ENCODE peak calls at places on chromosomes 11 and 22, in four cellular contexts. L is ovary, F is astrocyte, O is colonic mucosa. C is an unnamed sample.

GRCh38 chr11:68043349-68044144 is 4.7 kb downstream of the TCIRG1 start:
- DNase-seq in L (peak), F (peak), O (no peak), C (no peak)

GRCh38 chr11:86067230-86068137 is 1.4 kb downstream of the PICALM start:
- DNase-seq in L (no peak), F (no peak), O (peak), C (no peak)

GRCh38 chr11:3036419-3036818 is 20.8 kb downstream of the CARS1 start:
- DNase-seq in L (no peak), F (no peak), O (no peak), C (no peak)

GRCh38 chr11:58513747-58514367 is 6.0 kb upstream of the OR5B21 start:
- DNase-seq in L (no peak), F (peak), O (peak), C (peak)

GRCh38 chr11:76510060-76511047 is 65.5 kb downstream of the EMSY start:
- DNase-seq in L (no peak), F (peak), O (no peak), C (peak)

GRCh38 chr22:33332538-33332937 is 274.4 kb upstream of the SYN3 start:
- DNase-seq in L (no peak), F (peak), O (peak), C (no peak)

GRCh38 chr22:49609207-49609876 is 218.3 kb downstream of the BRD1 start:
- DNase-seq in L (no peak), F (no peak), O (no peak), C (no peak)

GRCh38 chr11:117071344-117071787 is 26.9 kb downstream of the SIK3 start:
- DNase-seq in L (no peak), F (no peak), O (peak), C (no peak)

GRCh38 chr11:61967924-61968757 is 707 bp upstream of the FTH1 start:
- DNase-seq in L (peak), F (no peak), O (peak), C (no peak)

GRCh38 chr11:7528514-7529049 is 14.8 kb downstream of the PPFIBP2 start:
- DNase-seq in L (no peak), F (no peak), O (no peak), C (no peak)

GRCh38 chr22:25770333-25770732 is 28.3 kb downstream of the MYO18B start:
- DNase-seq in L (no peak), F (no peak), O (no peak), C (no peak)

GRCh38 chr11:39374963-39375698 is 2084.3 kb downstream of the LRRC4C start:
- DNase-seq in L (no peak), F (no peak), O (no peak), C (no peak)

GRCh38 chr11:34232810-34233209 is 125.0 kb downstream of the ABTB2 start:
- DNase-seq in L (no peak), F (no peak), O (no peak), C (no peak)

DNA sequence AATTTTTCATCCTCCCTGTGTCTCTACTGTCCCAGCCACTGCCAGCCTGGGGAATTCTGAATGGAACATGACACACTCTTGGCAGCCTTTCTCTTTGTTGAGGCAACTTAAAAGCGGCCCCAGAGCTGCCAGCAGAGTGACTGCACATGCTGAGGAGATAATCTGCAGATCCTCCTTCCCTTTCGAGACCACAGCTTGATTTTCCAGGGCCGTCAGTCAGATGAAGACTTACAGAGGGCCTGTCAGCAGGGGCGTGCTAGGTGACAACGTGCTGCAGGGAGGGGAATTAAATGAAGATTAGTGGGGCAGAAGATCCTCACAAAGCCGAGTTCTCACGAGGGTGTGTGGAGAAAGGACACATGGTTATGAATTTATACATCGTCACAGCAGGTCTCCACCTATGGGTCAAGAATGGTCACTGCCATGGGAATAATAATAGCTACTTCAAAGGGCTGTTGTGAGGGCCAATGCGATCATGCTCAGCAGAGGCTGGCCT is 193.5 kb upstream of the PITPNB start:
- DNase-seq in L (no peak), F (peak), O (no peak), C (peak)
- TF ChIP-seq CTCF in L (peak), F (peak), O (peak), C (peak)

DNA sequence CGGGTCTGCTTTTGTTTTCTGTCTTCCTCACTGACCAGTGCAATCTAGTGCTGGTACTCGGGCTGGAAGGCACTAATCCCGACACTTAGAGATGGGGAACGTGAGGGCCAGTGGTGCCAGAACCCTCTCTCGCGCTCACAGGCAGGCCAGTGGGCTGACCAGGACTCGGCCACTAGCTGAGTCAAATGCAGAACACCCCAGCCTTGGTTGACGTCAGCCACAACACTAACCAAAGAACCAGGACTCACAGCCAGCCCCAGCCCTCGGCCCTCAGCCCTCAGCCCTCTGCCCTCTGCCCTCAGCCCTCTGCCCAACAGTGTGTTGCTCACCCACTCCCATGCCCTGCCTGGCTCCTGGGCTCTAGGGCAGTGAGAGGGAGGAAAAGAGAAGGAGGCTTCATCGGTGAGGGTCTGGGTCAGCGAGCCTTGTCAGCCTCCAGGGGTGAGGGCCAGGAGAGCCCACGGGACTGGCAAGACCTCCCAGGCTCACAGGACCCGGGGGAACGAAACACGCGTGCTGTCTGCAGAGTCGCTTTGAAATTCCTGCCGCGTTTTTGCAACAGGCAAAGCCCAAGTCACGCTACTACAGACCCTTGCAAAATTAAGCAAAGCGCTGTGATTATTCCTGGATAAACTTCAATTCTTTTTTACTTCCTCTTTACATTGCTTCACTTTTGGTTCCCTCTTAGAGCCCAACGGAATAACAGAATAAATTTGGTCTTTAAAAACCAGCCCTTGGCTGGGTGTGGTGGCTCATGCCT is 27.5 kb downstream of the KIAA0930 start:
- DNase-seq in L (no peak), F (peak), O (no peak), C (no peak)
- H3K4me3 ChIP-seq in L (peak), F (peak), O (no peak), C (no peak)

GRCh38 chr11:26278354-26278753 is 53.6 kb upstream of the ANO3 start:
- DNase-seq in L (no peak), F (no peak), O (no peak), C (no peak)
- TF ChIP-seq CTCF in L (no peak), F (no peak), O (no peak), C (no peak)

DNA sequence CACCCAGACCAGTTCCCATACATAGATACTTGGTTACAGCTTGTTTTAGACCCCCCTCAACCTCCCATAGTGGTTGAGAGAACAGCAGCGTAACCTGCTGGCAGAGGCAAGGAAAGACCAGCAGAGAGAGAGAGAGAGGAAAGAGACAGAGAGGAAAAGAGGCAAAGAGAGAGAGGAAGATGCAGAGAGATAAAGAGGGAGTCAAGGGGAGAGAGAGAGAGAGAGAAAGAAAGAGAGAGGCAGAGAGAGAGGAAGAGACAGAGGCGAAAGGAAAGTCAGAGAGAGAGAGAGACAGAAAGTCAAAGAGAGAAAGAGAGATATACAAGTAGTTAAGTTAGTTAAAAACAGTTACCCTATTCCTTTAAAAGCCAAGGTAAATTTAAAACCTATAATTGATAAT is 52.5 kb downstream of the NEU3 start:
- DNase-seq in L (no peak), F (no peak), O (no peak), C (no peak)
- H3K4me3 ChIP-seq in L (no peak), F (no peak), O (no peak), C (no peak)

GRCh38 chr11:79049627-79050238 is 391.1 kb downstream of the TENM4 start:
- DNase-seq in L (no peak), F (no peak), O (no peak), C (no peak)

GRCh38 chr11:79050784-79051183 is 390.0 kb downstream of the TENM4 start:
- DNase-seq in L (no peak), F (no peak), O (no peak), C (no peak)

GRCh38 chr11:79054636-79055035 is 386.2 kb downstream of the TENM4 start:
- DNase-seq in L (no peak), F (peak), O (no peak), C (no peak)

GRCh38 chr11:79055866-79056632 is 384.8 kb downstream of the TENM4 start:
- DNase-seq in L (peak), F (peak), O (no peak), C (no peak)

GRCh38 chr11:79052539-79052938 is 388.3 kb downstream of the TENM4 start:
- DNase-seq in L (no peak), F (no peak), O (no peak), C (no peak)
- TF ChIP-seq CTCF in L (no peak), F (peak), O (no peak), C (peak)

DNA sequence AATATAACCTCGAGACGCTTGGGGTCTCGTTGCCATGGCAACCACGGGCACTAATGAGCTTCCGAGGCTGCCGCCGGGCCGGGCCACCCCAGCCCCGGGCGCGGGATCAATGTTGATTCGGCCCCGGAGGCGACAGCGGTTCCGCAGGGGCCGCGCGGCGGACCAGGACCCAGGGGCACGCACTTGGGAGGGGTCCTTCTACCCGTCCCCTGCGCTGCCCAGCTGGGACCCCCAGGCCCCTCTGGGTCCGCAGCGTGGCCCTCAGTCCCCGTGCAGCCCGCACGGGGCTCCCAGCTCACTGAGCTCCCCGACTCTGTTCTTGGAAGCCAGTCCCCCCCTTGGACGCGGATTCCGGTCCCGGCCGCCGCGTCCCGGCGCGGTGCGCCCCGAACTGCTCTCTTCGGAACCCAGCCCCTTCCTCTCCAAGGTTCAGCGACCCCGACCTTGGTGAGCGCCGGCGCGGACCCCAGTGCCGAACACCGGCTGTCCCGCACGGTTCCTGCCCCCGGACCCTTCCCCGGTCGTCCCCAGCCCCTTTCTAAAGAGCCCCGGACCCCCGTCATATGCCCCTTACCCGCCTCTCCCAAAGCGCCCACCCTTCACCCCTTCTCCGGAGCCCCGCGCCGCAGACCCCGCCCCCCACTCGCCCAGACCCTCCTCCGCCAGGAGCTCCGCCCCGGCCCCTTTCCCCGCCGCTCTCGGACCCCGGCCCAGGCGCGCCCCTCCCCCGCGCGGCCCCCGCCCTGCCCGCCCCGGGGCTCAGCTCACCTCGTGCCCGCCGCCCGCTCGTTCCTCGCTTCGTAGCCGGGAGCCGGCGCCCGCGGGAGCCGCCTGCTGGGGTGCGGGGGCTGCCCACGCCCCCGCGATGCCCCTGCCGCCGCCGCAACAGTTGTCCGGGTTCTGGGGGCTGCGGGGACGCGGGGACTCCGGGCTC is 18.2 kb upstream of the SHISAL1 start:
- DNase-seq in L (no peak), F (no peak), O (no peak), C (no peak)
- H3K4me3 ChIP-seq in L (peak), F (peak), O (peak), C (no peak)

GRCh38 chr11:64185323-64186204 is at the start of gene STIP1:
- DNase-seq in L (peak), F (peak), O (peak), C (peak)
- TF ChIP-seq CTCF in L (peak), F (peak), O (no peak), C (peak)

DNA sequence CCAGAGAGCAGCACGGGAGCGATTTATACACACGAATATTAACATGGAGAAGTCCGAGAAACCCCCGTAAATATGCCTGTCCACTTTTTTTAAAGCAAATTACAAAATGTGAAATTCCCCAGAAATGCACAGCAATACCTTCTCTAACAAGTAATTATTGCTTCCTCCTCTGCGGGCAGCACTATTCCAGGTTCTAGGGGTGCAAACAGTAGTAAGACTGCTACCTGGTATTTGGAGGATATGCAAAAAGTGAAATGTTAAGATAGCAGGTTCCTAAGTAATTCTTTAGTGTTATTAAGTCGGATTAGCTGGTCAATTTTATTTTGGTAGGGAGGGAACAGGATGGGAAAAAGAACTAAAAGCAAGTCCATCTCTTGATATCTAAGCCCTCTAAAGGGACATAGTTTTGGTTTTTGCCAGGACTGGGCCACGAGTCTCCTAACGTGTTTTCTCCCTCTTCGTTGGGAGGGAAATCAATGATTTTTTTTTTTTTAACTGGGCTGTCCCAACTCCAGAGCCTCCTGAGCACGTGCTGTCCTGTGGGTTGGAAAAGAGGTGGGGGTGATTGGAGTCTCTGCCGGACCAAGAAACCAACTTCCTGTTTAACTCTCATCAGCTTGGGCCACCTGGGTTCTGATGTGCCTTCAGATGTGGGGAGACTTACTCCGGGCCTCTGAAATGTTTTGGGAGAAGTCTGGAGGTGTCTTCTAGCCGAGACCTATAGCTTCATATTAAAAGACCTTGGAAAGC is 1.7 kb upstream of the XBP1 start:
- DNase-seq in L (no peak), F (no peak), O (peak), C (no peak)
- H3K4me3 ChIP-seq in L (peak), F (peak), O (peak), C (peak)

DNA sequence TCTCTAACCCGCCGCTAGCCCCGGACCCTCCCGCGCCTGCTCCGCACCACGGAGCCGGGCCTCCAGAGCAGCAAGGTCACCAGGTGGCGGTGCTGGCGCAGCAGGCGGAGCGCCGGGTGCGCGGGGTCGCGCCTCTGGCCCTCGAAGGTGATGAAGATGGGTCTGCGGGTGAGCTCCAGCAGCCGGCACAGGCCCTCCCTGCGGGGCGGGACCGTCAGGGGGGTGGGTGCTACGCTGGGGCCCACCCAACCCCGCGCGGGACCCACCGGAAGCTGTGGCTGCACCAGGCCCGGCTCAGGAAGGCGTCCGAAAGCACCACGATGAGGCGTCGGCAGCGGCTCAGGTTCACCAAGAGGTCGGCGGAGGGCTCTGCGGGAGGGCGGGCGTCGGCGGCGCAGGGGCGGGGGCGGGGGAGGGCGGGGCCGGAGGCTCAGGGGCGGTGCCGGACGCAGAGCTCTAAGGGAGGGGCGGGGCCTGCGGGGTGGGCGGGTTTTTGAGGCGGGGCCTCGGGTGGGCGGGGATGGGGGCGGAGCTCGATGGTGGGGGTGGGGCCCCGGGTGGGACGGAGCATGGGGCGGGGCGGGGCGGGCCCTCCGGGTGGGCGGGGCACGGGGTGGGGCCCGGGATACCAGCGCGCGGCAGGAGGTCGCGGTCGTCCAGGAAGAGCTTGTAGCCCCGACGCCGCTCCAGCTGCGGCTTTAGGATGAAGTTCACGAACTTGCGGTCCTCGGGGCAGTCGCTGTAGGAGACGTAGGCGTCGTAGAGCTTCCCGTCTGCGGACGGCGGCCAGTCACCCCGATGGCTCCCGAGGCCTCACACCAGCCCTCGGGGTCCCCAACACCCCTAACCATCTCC is 7.8 kb downstream of the SIGIRR start:
- DNase-seq in L (peak), F (peak), O (peak), C (no peak)
- TF ChIP-seq CTCF in L (no peak), F (no peak), O (no peak), C (peak)

C was measured in epithelial cell of proximal tubule.